ENCODE peak calls at places on chromosomes 13 and 19, in five cellular contexts. One of them, this sample, is unnamed.

GRCh38 chr13:48853381-48854102 is 122.2 kb upstream of the FNDC3A start:
- DNase-seq in cardiac fibroblast: peak; percentile 86
- DNase-seq in mammary epithelial cell: no peak
- DNase-seq in BJ: no peak
- DNase-seq in epithelial cell of esophagus: no peak
- DNase-seq in this sample: no peak

GRCh38 chr19:35639863-35640262 is 1.7 kb upstream of the ETV2 start:
- DNase-seq in cardiac fibroblast: no peak
- DNase-seq in mammary epithelial cell: no peak
- DNase-seq in BJ: no peak
- DNase-seq in epithelial cell of esophagus: no peak
- DNase-seq in this sample: no peak

GRCh38 chr13:99072356-99072755 is 94.5 kb upstream of the DOCK9 start:
- DNase-seq in cardiac fibroblast: no peak
- DNase-seq in mammary epithelial cell: no peak
- DNase-seq in BJ: no peak
- DNase-seq in epithelial cell of esophagus: no peak
- DNase-seq in this sample: no peak

GRCh38 chr13:74061939-74062595 is 72.1 kb downstream of the KLF12 start:
- DNase-seq in cardiac fibroblast: peak; percentile 71
- DNase-seq in mammary epithelial cell: no peak
- DNase-seq in BJ: peak; percentile 28
- DNase-seq in epithelial cell of esophagus: no peak
- DNase-seq in this sample: no peak

GRCh38 chr19:39166571-39167391 is 30.0 kb upstream of the NCCRP1 start:
- DNase-seq in cardiac fibroblast: no peak
- DNase-seq in mammary epithelial cell: peak; percentile 42
- DNase-seq in BJ: no peak
- DNase-seq in epithelial cell of esophagus: peak; percentile 67
- DNase-seq in this sample: peak; percentile 49

GRCh38 chr13:25752957-25753540 is 298.8 kb downstream of the SHISA2 start:
- DNase-seq in cardiac fibroblast: peak; percentile 58
- DNase-seq in mammary epithelial cell: peak; percentile 74
- DNase-seq in BJ: peak; percentile 19
- DNase-seq in epithelial cell of esophagus: peak; percentile 62
- DNase-seq in this sample: peak; percentile 71

GRCh38 chr19:13918726-13919411 is 12.9 kb downstream of the CC2D1A start:
- DNase-seq in cardiac fibroblast: no peak
- DNase-seq in mammary epithelial cell: no peak
- DNase-seq in BJ: no peak
- DNase-seq in epithelial cell of esophagus: no peak
- DNase-seq in this sample: no peak

GRCh38 chr19:13983213-13983889 is 22.8 kb downstream of the RFX1 start:
- DNase-seq in cardiac fibroblast: no peak
- DNase-seq in mammary epithelial cell: no peak
- DNase-seq in BJ: no peak
- DNase-seq in epithelial cell of esophagus: no peak
- DNase-seq in this sample: no peak

GRCh38 chr13:47457631-47458030 is 543.4 kb downstream of the SUCLA2 start:
- DNase-seq in cardiac fibroblast: peak; percentile 65
- DNase-seq in mammary epithelial cell: peak; percentile 43
- DNase-seq in BJ: no peak
- DNase-seq in epithelial cell of esophagus: peak; percentile 46
- DNase-seq in this sample: peak; percentile 28

GRCh38 chr19:1279782-1280341 is 4.5 kb downstream of the FAM174C start:
- DNase-seq in cardiac fibroblast: peak; percentile 88
- DNase-seq in mammary epithelial cell: peak; percentile 66
- DNase-seq in BJ: no peak
- DNase-seq in epithelial cell of esophagus: peak; percentile 82
- DNase-seq in this sample: peak; percentile 71

GRCh38 chr13:38686635-38687245 is at the start of gene FREM2:
- DNase-seq in cardiac fibroblast: peak; percentile 4
- DNase-seq in mammary epithelial cell: peak; percentile 76
- DNase-seq in BJ: no peak
- DNase-seq in epithelial cell of esophagus: peak; percentile 76
- DNase-seq in this sample: peak; percentile 53

GRCh38 chr13:69903081-69903480 is 204.5 kb upstream of the ATXN8OS start:
- DNase-seq in cardiac fibroblast: no peak
- DNase-seq in mammary epithelial cell: no peak
- DNase-seq in BJ: no peak
- DNase-seq in epithelial cell of esophagus: no peak
- DNase-seq in this sample: no peak

GRCh38 chr13:48579167-48579918 is 46.5 kb upstream of the RCBTB2 start:
- DNase-seq in cardiac fibroblast: no peak
- DNase-seq in mammary epithelial cell: peak; percentile 54
- DNase-seq in BJ: no peak
- DNase-seq in epithelial cell of esophagus: peak; percentile 51
- DNase-seq in this sample: peak; percentile 64

GRCh38 chr19:40503300-40503699 is 36.5 kb downstream of the SPTBN4 start:
- DNase-seq in cardiac fibroblast: no peak
- DNase-seq in mammary epithelial cell: no peak
- DNase-seq in BJ: no peak
- DNase-seq in epithelial cell of esophagus: no peak
- DNase-seq in this sample: no peak

GRCh38 chr13:48647625-48648024 is 6.1 kb upstream of the CYSLTR2 start:
- DNase-seq in cardiac fibroblast: no peak
- DNase-seq in mammary epithelial cell: no peak
- DNase-seq in BJ: no peak
- DNase-seq in epithelial cell of esophagus: no peak
- DNase-seq in this sample: no peak

GRCh38 chr13:108700421-108701170 is 71.2 kb downstream of the MYO16 start:
- DNase-seq in cardiac fibroblast: peak; percentile 22
- DNase-seq in mammary epithelial cell: peak; percentile 32
- DNase-seq in BJ: peak; percentile 35
- DNase-seq in epithelial cell of esophagus: peak; percentile 42
- DNase-seq in this sample: peak; percentile 4

GRCh38 chr13:44088911-44089851 is 209.5 kb downstream of the LACC1 start:
- DNase-seq in cardiac fibroblast: no peak
- DNase-seq in mammary epithelial cell: peak; percentile 53
- DNase-seq in BJ: no peak
- DNase-seq in epithelial cell of esophagus: no peak
- DNase-seq in this sample: no peak

GRCh38 chr13:33838567-33839131 is 20.7 kb downstream of the RFC3 start:
- DNase-seq in cardiac fibroblast: peak; percentile 25
- DNase-seq in mammary epithelial cell: no peak
- DNase-seq in BJ: no peak
- DNase-seq in epithelial cell of esophagus: no peak
- DNase-seq in this sample: no peak

GRCh38 chr19:47542030-47542475 is 27.2 kb upstream of the NAPA start:
- DNase-seq in cardiac fibroblast: peak; percentile 27
- DNase-seq in mammary epithelial cell: no peak
- DNase-seq in BJ: no peak
- DNase-seq in epithelial cell of esophagus: no peak
- DNase-seq in this sample: no peak

GRCh38 chr13:69857188-69857821 is 250.3 kb upstream of the ATXN8OS start:
- DNase-seq in cardiac fibroblast: peak; percentile 57
- DNase-seq in mammary epithelial cell: peak; percentile 18
- DNase-seq in BJ: no peak
- DNase-seq in epithelial cell of esophagus: peak; percentile 70
- DNase-seq in this sample: peak; percentile 55

GRCh38 chr19:8673281-8673891 is 25.2 kb downstream of the ACTL9 start:
- DNase-seq in cardiac fibroblast: no peak
- DNase-seq in mammary epithelial cell: no peak
- DNase-seq in BJ: no peak
- DNase-seq in epithelial cell of esophagus: no peak
- DNase-seq in this sample: no peak

GRCh38 chr19:17469371-17470203 is 737 bp upstream of the SLC27A1 start:
- DNase-seq in cardiac fibroblast: peak; percentile 96
- DNase-seq in mammary epithelial cell: peak; percentile 96
- DNase-seq in BJ: no peak
- DNase-seq in epithelial cell of esophagus: peak; percentile 98
- DNase-seq in this sample: peak; percentile 87

GRCh38 chr19:10292206-10292788 is 2.5 kb downstream of the ICAM5 start:
- DNase-seq in cardiac fibroblast: peak; percentile 63
- DNase-seq in mammary epithelial cell: peak; percentile 36
- DNase-seq in BJ: no peak
- DNase-seq in epithelial cell of esophagus: peak; percentile 85
- DNase-seq in this sample: peak; percentile 55

GRCh38 chr13:51067376-51068125 is 43.5 kb downstream of the C13orf42 start:
- DNase-seq in cardiac fibroblast: peak; percentile 3
- DNase-seq in mammary epithelial cell: no peak
- DNase-seq in BJ: no peak
- DNase-seq in epithelial cell of esophagus: no peak
- DNase-seq in this sample: no peak

GRCh38 chr19:7658219-7658686 is 10.6 kb upstream of the RETN start:
- DNase-seq in cardiac fibroblast: no peak
- DNase-seq in mammary epithelial cell: no peak
- DNase-seq in BJ: no peak
- DNase-seq in epithelial cell of esophagus: no peak
- DNase-seq in this sample: no peak

GRCh38 chr19:48481846-48482639 is 12.9 kb downstream of the CYTH2 start:
- DNase-seq in cardiac fibroblast: peak; percentile 61
- DNase-seq in mammary epithelial cell: no peak
- DNase-seq in BJ: no peak
- DNase-seq in epithelial cell of esophagus: no peak
- DNase-seq in this sample: no peak

GRCh38 chr13:26653310-26653709 is 95.8 kb downstream of the WASF3 start:
- DNase-seq in cardiac fibroblast: peak; percentile 61
- DNase-seq in mammary epithelial cell: peak; percentile 50
- DNase-seq in BJ: no peak
- DNase-seq in epithelial cell of esophagus: peak; percentile 65
- DNase-seq in this sample: peak; percentile 42

GRCh38 chr13:101053289-101053688 is 363.0 kb downstream of the NALCN start:
- DNase-seq in cardiac fibroblast: no peak
- DNase-seq in mammary epithelial cell: no peak
- DNase-seq in BJ: no peak
- DNase-seq in epithelial cell of esophagus: no peak
- DNase-seq in this sample: no peak

GRCh38 chr13:114334305-114335053 is 20.2 kb downstream of the CHAMP1 start:
- DNase-seq in cardiac fibroblast: no peak
- DNase-seq in mammary epithelial cell: no peak
- DNase-seq in BJ: no peak
- DNase-seq in epithelial cell of esophagus: no peak
- DNase-seq in this sample: no peak

GRCh38 chr19:10227215-10227971 is 3.7 kb downstream of the S1PR2 start:
- DNase-seq in cardiac fibroblast: no peak
- DNase-seq in mammary epithelial cell: no peak
- DNase-seq in BJ: no peak
- DNase-seq in epithelial cell of esophagus: no peak
- DNase-seq in this sample: no peak

GRCh38 chr13:36992362-36992761 is 6.8 kb downstream of the ALG5 start:
- DNase-seq in cardiac fibroblast: no peak
- DNase-seq in mammary epithelial cell: no peak
- DNase-seq in BJ: no peak
- DNase-seq in epithelial cell of esophagus: no peak
- DNase-seq in this sample: no peak

GRCh38 chr19:45492627-45493470 is 4.0 kb downstream of the RTN2 start:
- DNase-seq in cardiac fibroblast: peak; percentile 66
- DNase-seq in mammary epithelial cell: no peak
- DNase-seq in BJ: peak; percentile 47
- DNase-seq in epithelial cell of esophagus: peak; percentile 44
- DNase-seq in this sample: no peak
- H3K4me3 ChIP-seq in cardiac fibroblast: peak overlapping the region; percentile 61
- H3K4me3 ChIP-seq in mammary epithelial cell: no peak overlapping the region
- H3K4me3 ChIP-seq in BJ: peak overlapping the region; percentile 75
- H3K4me3 ChIP-seq in epithelial cell of esophagus: peak overlapping the region; percentile 59
- H3K4me3 ChIP-seq in this sample: peak overlapping the region; percentile 36

GRCh38 chr13:23629566-23630272 is 59.5 kb downstream of the TNFRSF19 start:
- DNase-seq in cardiac fibroblast: no peak
- DNase-seq in mammary epithelial cell: no peak
- DNase-seq in BJ: no peak
- DNase-seq in epithelial cell of esophagus: no peak
- DNase-seq in this sample: no peak

GRCh38 chr13:23626730-23627129 is 56.5 kb downstream of the TNFRSF19 start:
- DNase-seq in cardiac fibroblast: no peak
- DNase-seq in mammary epithelial cell: no peak
- DNase-seq in BJ: no peak
- DNase-seq in epithelial cell of esophagus: no peak
- DNase-seq in this sample: no peak

GRCh38 chr13:23627419-23627818 is 57.2 kb downstream of the TNFRSF19 start:
- DNase-seq in cardiac fibroblast: no peak
- DNase-seq in mammary epithelial cell: no peak
- DNase-seq in BJ: no peak
- DNase-seq in epithelial cell of esophagus: no peak
- DNase-seq in this sample: no peak

GRCh38 chr13:23628765-23629565 is 58.8 kb downstream of the TNFRSF19 start:
- DNase-seq in cardiac fibroblast: no peak
- DNase-seq in mammary epithelial cell: no peak
- DNase-seq in BJ: no peak
- DNase-seq in epithelial cell of esophagus: no peak
- DNase-seq in this sample: no peak

DNA sequence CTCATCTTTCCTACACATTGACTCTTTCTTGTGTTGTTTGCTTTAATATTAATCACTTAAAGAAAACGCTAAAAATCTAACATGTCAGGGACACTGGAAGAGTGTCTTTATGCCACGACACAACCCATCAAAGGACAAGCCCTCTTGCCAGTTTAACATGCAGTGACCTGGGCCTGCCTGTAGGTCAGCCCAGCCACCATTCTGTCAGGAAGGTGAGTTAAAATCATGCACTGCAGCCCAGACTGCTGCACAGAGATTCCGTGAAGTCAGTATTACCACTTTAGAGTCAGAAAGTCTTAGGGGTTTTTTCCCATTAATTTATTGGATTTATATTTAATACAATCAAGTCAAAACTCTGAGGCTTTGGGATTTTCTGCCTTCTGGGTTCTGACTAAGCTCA is 58.0 kb downstream of the TNFRSF19 start:
- DNase-seq in cardiac fibroblast: no peak
- DNase-seq in mammary epithelial cell: no peak
- DNase-seq in BJ: no peak
- DNase-seq in epithelial cell of esophagus: no peak
- DNase-seq in this sample: no peak
- TF ChIP-seq CTCF in cardiac fibroblast: peak; percentile 1
- TF ChIP-seq CTCF in mammary epithelial cell: no peak
- TF ChIP-seq CTCF in BJ: no peak
- TF ChIP-seq CTCF in epithelial cell of esophagus: no peak
- TF ChIP-seq CTCF in this sample: no peak

GRCh38 chr19:49954092-49954825 is 6.7 kb downstream of the SIGLEC11 start:
- DNase-seq in cardiac fibroblast: peak; percentile 14
- DNase-seq in mammary epithelial cell: no peak
- DNase-seq in BJ: no peak
- DNase-seq in epithelial cell of esophagus: peak; percentile 54
- DNase-seq in this sample: peak; percentile 49

GRCh38 chr19:49951806-49952474 is 9.0 kb downstream of the SIGLEC11 start:
- DNase-seq in cardiac fibroblast: no peak
- DNase-seq in mammary epithelial cell: no peak
- DNase-seq in BJ: no peak
- DNase-seq in epithelial cell of esophagus: no peak
- DNase-seq in this sample: no peak

GRCh38 chr19:49952906-49953305 is 8.1 kb downstream of the SIGLEC11 start:
- DNase-seq in cardiac fibroblast: no peak
- DNase-seq in mammary epithelial cell: no peak
- DNase-seq in BJ: no peak
- DNase-seq in epithelial cell of esophagus: no peak
- DNase-seq in this sample: no peak

GRCh38 chr19:49952475-49952829 is 8.5 kb downstream of the SIGLEC11 start:
- DNase-seq in cardiac fibroblast: no peak
- DNase-seq in mammary epithelial cell: no peak
- DNase-seq in BJ: no peak
- DNase-seq in epithelial cell of esophagus: no peak
- DNase-seq in this sample: no peak

GRCh38 chr19:49953376-49953775 is 7.6 kb downstream of the SIGLEC11 start:
- DNase-seq in cardiac fibroblast: no peak
- DNase-seq in mammary epithelial cell: no peak
- DNase-seq in BJ: no peak
- DNase-seq in epithelial cell of esophagus: no peak
- DNase-seq in this sample: no peak
- H3K4me3 ChIP-seq in cardiac fibroblast: no peak overlapping the region
- H3K4me3 ChIP-seq in mammary epithelial cell: no peak overlapping the region
- H3K4me3 ChIP-seq in BJ: no peak overlapping the region
- H3K4me3 ChIP-seq in epithelial cell of esophagus: no peak overlapping the region
- H3K4me3 ChIP-seq in this sample: no peak overlapping the region

GRCh38 chr19:51036519-51036918 is 1.7 kb upstream of the KLK12 start:
- DNase-seq in cardiac fibroblast: no peak
- DNase-seq in mammary epithelial cell: no peak
- DNase-seq in BJ: no peak
- DNase-seq in epithelial cell of esophagus: no peak
- DNase-seq in this sample: no peak
- TF ChIP-seq CTCF in cardiac fibroblast: no peak
- TF ChIP-seq CTCF in mammary epithelial cell: no peak
- TF ChIP-seq CTCF in BJ: no peak
- TF ChIP-seq CTCF in epithelial cell of esophagus: no peak
- TF ChIP-seq CTCF in this sample: no peak